ENCODE peak calls at places on chromosomes 12 and 14, in seven cellular contexts. S is K562, E is PC-3, V is fibroblast of lung, I is HCT116, Q is GM23248, P is mammary epithelial cell. H is an unnamed sample.

GRCh38 chr14:98945611-98946570 is 326.1 kb downstream of the BCL11B start:
- DNase-seq in S (no peak), E (no peak), V (no peak), I (no peak), Q (no peak), P (no peak), H (no peak)

GRCh38 chr12:48165089-48166031 is 8.0 kb upstream of the ASB8 start:
- DNase-seq in S (peak; percentile 62), E (peak; percentile 69), V (peak; percentile 76), I (peak; percentile 57), Q (peak; percentile 66), P (peak; percentile 27), H (peak; percentile 58)

GRCh38 chr12:48281811-48282210 is 68.9 kb downstream of the ZNF641 start:
- DNase-seq in S (no peak), E (peak; percentile 77), V (no peak), I (no peak), Q (no peak), P (peak; percentile 22), H (no peak)

GRCh38 chr12:131147293-131147692 is 193.6 kb downstream of the ADGRD1 start:
- DNase-seq in S (no peak), E (no peak), V (no peak), I (no peak), Q (no peak), P (no peak), H (no peak)

GRCh38 chr14:86712176-86712575 is 1182.2 kb downstream of the FLRT2 start:
- DNase-seq in S (no peak), E (no peak), V (peak; percentile 51), I (no peak), Q (no peak), P (no peak), H (no peak)

GRCh38 chr14:32603992-32604391 is 274.9 kb downstream of the AKAP6 start:
- DNase-seq in S (no peak), E (no peak), V (no peak), I (no peak), Q (no peak), P (no peak), H (no peak)

GRCh38 chr14:99374964-99375363 is 103.0 kb upstream of the BCL11B start:
- DNase-seq in S (no peak), E (no peak), V (no peak), I (no peak), Q (no peak), P (no peak), H (no peak)

GRCh38 chr12:591167-591570 is 72.1 kb downstream of the NINJ2 start:
- DNase-seq in S (peak; percentile 52), E (no peak), V (no peak), I (no peak), Q (no peak), P (no peak), H (no peak)

GRCh38 chr12:666766-667308 is 3.6 kb upstream of the NINJ2 start:
- DNase-seq in S (no peak), E (peak; percentile 65), V (no peak), I (no peak), Q (peak; percentile 60), P (peak; percentile 59), H (no peak)

GRCh38 chr12:121709478-121709890 is 3.1 kb upstream of the TMEM120B start:
- DNase-seq in S (no peak), E (peak; percentile 64), V (peak; percentile 45), I (peak; percentile 51), Q (peak; percentile 83), P (peak; percentile 76), H (no peak)

GRCh38 chr12:78229491-78230209 is 399.0 kb downstream of the NAV3 start:
- DNase-seq in S (peak; percentile 16), E (peak; percentile 83), V (peak; percentile 54), I (peak; percentile 44), Q (peak; percentile 66), P (peak; percentile 53), H (peak; percentile 46)

GRCh38 chr12:127822743-127823433 is 444.1 kb upstream of the TMEM132C start:
- DNase-seq in S (no peak), E (no peak), V (no peak), I (no peak), Q (peak; percentile 14), P (no peak), H (no peak)

GRCh38 chr14:36771256-36771655 is 109.6 kb downstream of the PAX9 start:
- DNase-seq in S (no peak), E (peak; percentile 34), V (no peak), I (no peak), Q (no peak), P (no peak), H (peak; percentile 27)

GRCh38 chr14:24280797-24281460 is 9.5 kb upstream of the RABGGTA start:
- DNase-seq in S (no peak), E (no peak), V (no peak), I (no peak), Q (peak; percentile 56), P (no peak), H (no peak)

GRCh38 chr14:29462271-29462670 is 465.4 kb downstream of the PRKD1 start:
- DNase-seq in S (no peak), E (no peak), V (no peak), I (no peak), Q (no peak), P (no peak), H (no peak)

GRCh38 chr14:66650491-66650911 is 142.6 kb downstream of the GPHN start:
- DNase-seq in S (no peak), E (no peak), V (no peak), I (no peak), Q (no peak), P (peak; percentile 77), H (no peak)

GRCh38 chr12:111398530-111398929 is 7.2 kb upstream of the SH2B3 start:
- DNase-seq in S (no peak), E (no peak), V (no peak), I (no peak), Q (no peak), P (no peak), H (no peak)

GRCh38 chr12:27823038-27823437 is 43.0 kb upstream of the MANSC4 start:
- DNase-seq in S (no peak), E (no peak), V (no peak), I (no peak), Q (no peak), P (no peak), H (no peak)

GRCh38 chr12:27821259-27821973 is 41.4 kb upstream of the MANSC4 start:
- DNase-seq in S (peak; percentile 70), E (peak; percentile 99), V (peak; percentile 86), I (peak; percentile 77), Q (peak; percentile 79), P (peak; percentile 86), H (peak; percentile 68)

GRCh38 chr12:27822076-27822712 is 42.2 kb upstream of the MANSC4 start:
- DNase-seq in S (no peak), E (peak; percentile 99), V (peak; percentile 61), I (peak; percentile 22), Q (peak; percentile 94), P (peak; percentile 98), H (no peak)

GRCh38 chr12:27826076-27826475 is 46.0 kb upstream of the MANSC4 start:
- DNase-seq in S (no peak), E (no peak), V (no peak), I (no peak), Q (peak; percentile 53), P (peak; percentile 29), H (no peak)

GRCh38 chr12:27824126-27824842 is 44.2 kb upstream of the MANSC4 start:
- DNase-seq in S (no peak), E (no peak), V (no peak), I (no peak), Q (no peak), P (no peak), H (no peak)
- H3K27ac ChIP-seq in S (no peak overlapping the region), E (no peak overlapping the region), V (no peak overlapping the region), I (no peak overlapping the region), Q (no peak overlapping the region), P (no peak overlapping the region), H (no peak overlapping the region)

GRCh38 chr14:60165547-60165876 is 314 bp upstream of the DHRS7 start:
- DNase-seq in S (no peak), E (no peak), V (no peak), I (no peak), Q (no peak), P (no peak), H (no peak)

GRCh38 chr14:60163741-60164140 is 1.5 kb downstream of the DHRS7 start:
- DNase-seq in S (no peak), E (no peak), V (no peak), I (no peak), Q (peak; percentile 5), P (no peak), H (no peak)

GRCh38 chr14:60164404-60164716 is 838 bp downstream of the DHRS7 start:
- DNase-seq in S (no peak), E (no peak), V (no peak), I (no peak), Q (no peak), P (no peak), H (no peak)

GRCh38 chr14:60164717-60165546 is at the start of gene DHRS7:
- DNase-seq in S (peak; percentile 63), E (peak; percentile 99), V (peak; percentile 76), I (peak; percentile 51), Q (peak; percentile 92), P (peak; percentile 70), H (peak; percentile 79)

DNA sequence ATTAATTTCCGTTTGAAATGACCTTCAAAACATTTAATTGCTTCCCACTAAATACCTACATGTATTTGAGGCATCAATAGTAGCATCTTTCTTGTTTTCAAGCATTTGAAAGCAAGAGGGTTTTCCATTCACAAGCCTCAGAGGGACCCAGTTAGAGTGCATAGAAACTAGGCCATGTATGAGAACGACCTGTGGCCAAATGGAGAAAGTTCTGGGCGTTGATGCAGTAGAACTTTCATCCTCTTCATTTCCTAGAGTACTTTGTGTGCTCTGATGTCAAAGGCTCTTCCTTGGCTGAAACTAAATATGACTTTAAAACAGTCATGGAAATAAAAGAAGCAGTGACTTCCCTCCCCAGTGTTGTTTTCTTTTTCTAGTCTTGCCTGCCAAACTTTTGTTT is 946 bp upstream of the DHRS7 start:
- DNase-seq in S (no peak), E (no peak), V (no peak), I (no peak), Q (peak; percentile 4), P (no peak), H (no peak)
- H3K9ac ChIP-seq in S (peak overlapping the region; percentile 83), E (no peak overlapping the region), V (no peak overlapping the region), I (peak overlapping the region; percentile 87), Q (no peak overlapping the region), P (no peak overlapping the region), H (no peak overlapping the region)

DNA sequence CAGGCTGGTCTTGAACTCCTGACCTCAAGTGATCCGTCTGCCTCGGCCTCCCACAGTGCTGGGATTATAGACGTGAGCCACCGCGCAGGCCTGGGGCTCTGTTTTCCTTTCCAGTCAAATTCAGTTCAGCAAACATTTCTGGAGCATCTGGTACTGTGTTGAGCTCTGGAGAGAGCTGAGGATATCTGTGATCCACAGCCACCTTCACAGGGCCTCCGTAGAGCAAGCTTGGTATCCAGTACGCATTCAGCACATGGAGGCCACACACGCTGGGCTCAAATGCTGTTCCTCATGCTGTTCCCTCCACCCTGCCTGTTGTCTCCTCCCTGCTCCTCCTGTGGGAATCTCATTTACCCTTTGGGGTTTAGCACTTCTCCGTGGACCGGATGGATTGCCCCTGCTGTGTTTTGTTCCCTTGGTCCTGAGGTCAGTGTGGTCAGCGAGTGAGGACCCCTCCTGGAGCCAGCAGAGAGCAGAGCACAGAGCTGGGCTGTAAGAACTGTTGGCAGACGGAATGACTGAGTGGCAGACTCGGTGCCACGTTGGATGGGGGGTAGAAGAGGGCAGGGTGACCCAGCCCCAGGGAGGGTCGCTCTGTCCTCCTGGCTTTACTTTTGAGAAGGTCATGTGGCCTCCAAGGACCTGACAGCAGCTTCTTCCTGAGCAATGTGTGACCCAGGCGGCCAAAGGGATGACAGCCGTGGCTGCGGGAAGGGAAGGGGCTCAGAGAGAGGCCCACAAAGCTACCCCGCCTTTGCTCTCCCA is 891 bp downstream of the RPS6KL1 start:
- DNase-seq in S (no peak), E (no peak), V (no peak), I (no peak), Q (no peak), P (no peak), H (no peak)
- H3K27ac ChIP-seq in S (no peak overlapping the region), E (no peak overlapping the region), V (no peak overlapping the region), I (no peak overlapping the region), Q (no peak overlapping the region), P (no peak overlapping the region), H (no peak overlapping the region)

GRCh38 chr14:68692216-68692615 is 100.7 kb downstream of the ZFP36L1 start:
- DNase-seq in S (no peak), E (no peak), V (no peak), I (no peak), Q (peak; percentile 40), P (no peak), H (no peak)
- H3K9ac ChIP-seq in S (no peak overlapping the region), E (no peak overlapping the region), V (no peak overlapping the region), I (no peak overlapping the region), Q (peak overlapping the region; percentile 59), P (no peak overlapping the region), H (no peak overlapping the region)